ENCODE peak calls at places on chromosomes 12 and 14, in ten cellular contexts. H is neural progenitor cell, K is activated B cell treated with CpG ODN at 0.5 μM for 24 hours, V is mesothelial cell of epicardium, O is stomach, G is sigmoid colon, U is fibroblast of mammary gland, C is choroid plexus epithelial cell, R is endodermal cell, X is glutamatergic neuron. B is an unnamed sample.
A peak's percentile ranks its signal among the peaks of the same experiment; 100 is the strongest.

GRCh38 chr14:104105822-104106470 is 20.4 kb downstream of the ASPG start:
- DNase-seq in H (no peak), K (no peak), V (no peak), O (peak; percentile 72), G (peak; percentile 61), U (no peak), C (no peak), R (no peak), X (no peak), B (no peak)

GRCh38 chr12:111024205-111024794 is 103.9 kb upstream of the MYL2 start:
- DNase-seq in H (peak; percentile 87), K (no peak), V (peak; percentile 79), O (peak; percentile 64), G (peak; percentile 71), U (peak; percentile 25), C (peak; percentile 50), R (peak; percentile 94), X (peak; percentile 83), B (peak; percentile 75)

GRCh38 chr12:56099787-56100186 is 4.6 kb upstream of the PA2G4 start:
- DNase-seq in H (no peak), K (no peak), V (no peak), O (peak; percentile 32), G (peak; percentile 9), U (no peak), C (no peak), R (no peak), X (no peak), B (no peak)

GRCh38 chr14:28243600-28243999 is 523.0 kb upstream of the FOXG1 start:
- DNase-seq in H (peak; percentile 11), K (no peak), V (no peak), O (no peak), G (no peak), U (peak; percentile 16), C (peak; percentile 57), R (no peak), X (no peak), B (no peak)

GRCh38 chr14:54782803-54783659 is 119.6 kb downstream of the GCH1 start:
- DNase-seq in H (peak; percentile 35), K (peak; percentile 35), V (no peak), O (no peak), G (peak; percentile 66), U (no peak), C (peak; percentile 21), R (peak; percentile 85), X (no peak), B (no peak)

GRCh38 chr12:52081263-52081733 is 1.8 kb downstream of the SMIM41 start:
- DNase-seq in H (peak; percentile 22), K (peak; percentile 66), V (no peak), O (no peak), G (peak; percentile 70), U (no peak), C (no peak), R (no peak), X (no peak), B (no peak)

GRCh38 chr14:40682131-40682913 is 924.4 kb upstream of the LRFN5 start:
- DNase-seq in H (no peak), K (no peak), V (no peak), O (no peak), G (no peak), U (no peak), C (no peak), R (no peak), X (no peak), B (no peak)

GRCh38 chr12:42426733-42427132 is 100.8 kb downstream of the PPHLN1 start:
- DNase-seq in H (peak; percentile 35), K (no peak), V (no peak), O (no peak), G (no peak), U (peak; percentile 70), C (peak; percentile 88), R (peak; percentile 80), X (no peak), B (no peak)

GRCh38 chr14:22556021-22556989 is 32.7 kb downstream of the DAD1 start:
- DNase-seq in H (no peak), K (peak; percentile 86), V (no peak), O (peak; percentile 74), G (peak; percentile 71), U (peak; percentile 55), C (peak; percentile 93), R (no peak), X (no peak), B (peak; percentile 41)

GRCh38 chr14:56730468-56731145 is 79.7 kb downstream of the OTX2 start:
- DNase-seq in H (peak; percentile 58), K (no peak), V (peak; percentile 40), O (no peak), G (no peak), U (no peak), C (peak; percentile 5), R (peak; percentile 74), X (peak; percentile 53), B (no peak)

GRCh38 chr14:32650030-32650429 is 288.6 kb upstream of the NPAS3 start:
- DNase-seq in H (no peak), K (no peak), V (no peak), O (no peak), G (no peak), U (no peak), C (no peak), R (no peak), X (no peak), B (no peak)

DNA sequence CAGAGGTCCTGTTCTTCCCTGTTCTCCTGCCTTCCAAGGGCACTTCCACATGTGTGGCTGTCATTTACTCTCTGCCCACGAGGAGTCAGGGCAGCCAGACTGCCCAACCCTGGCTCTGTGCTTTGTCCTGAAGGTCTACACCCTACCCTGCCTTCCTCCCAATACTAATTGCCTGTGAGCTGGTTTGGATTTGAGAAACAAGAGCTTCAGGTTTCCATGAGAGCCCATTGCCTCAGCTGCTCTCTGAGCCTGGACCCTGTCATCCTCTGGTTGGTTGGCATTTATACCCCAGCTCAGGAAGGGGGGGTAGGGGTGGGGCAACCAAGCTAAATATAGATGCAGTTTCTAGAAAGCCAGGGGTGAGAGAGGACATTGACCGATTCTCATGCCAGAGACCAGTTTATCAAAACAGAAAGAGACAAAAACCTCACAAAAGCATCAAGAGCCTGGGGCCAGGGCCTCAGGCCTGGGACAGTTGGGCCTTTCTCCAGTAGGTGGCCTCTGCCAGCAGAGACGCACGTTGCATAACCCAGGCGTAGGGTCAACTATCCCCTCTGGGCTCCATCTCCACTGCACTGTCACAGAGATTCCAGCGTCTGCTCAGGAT is 34.5 kb downstream of the VDR start:
- DNase-seq in H (peak; percentile 77), K (no peak), V (no peak), O (peak; percentile 46), G (peak; percentile 82), U (peak; percentile 39), C (peak; percentile 24), R (peak; percentile 91), X (peak; percentile 51), B (peak; percentile 48)
- TF ChIP-seq CTCF in H (peak; percentile 64), K (no peak), V (no peak), O (no peak), G (no peak), U (peak; percentile 55), C (peak; percentile 62), R (peak; percentile 87), X (peak; percentile 43), B (peak; percentile 27)

GRCh38 chr14:97180304-97181200 is 383.4 kb downstream of the VRK1 start:
- DNase-seq in H (no peak), K (no peak), V (no peak), O (no peak), G (no peak), U (peak; percentile 77), C (no peak), R (peak; percentile 52), X (no peak), B (no peak)

GRCh38 chr14:97187916-97188315 is 390.7 kb downstream of the VRK1 start:
- DNase-seq in H (no peak), K (no peak), V (no peak), O (no peak), G (no peak), U (no peak), C (no peak), R (no peak), X (no peak), B (no peak)

GRCh38 chr14:97179573-97179972 is 382.4 kb downstream of the VRK1 start:
- DNase-seq in H (no peak), K (no peak), V (no peak), O (no peak), G (no peak), U (peak; percentile 31), C (no peak), R (no peak), X (no peak), B (no peak)

GRCh38 chr14:97185186-97185585 is 388.0 kb downstream of the VRK1 start:
- DNase-seq in H (peak; percentile 48), K (no peak), V (no peak), O (no peak), G (no peak), U (peak; percentile 7), C (no peak), R (peak; percentile 70), X (no peak), B (peak; percentile 26)
- TF ChIP-seq CTCF in H (peak; percentile 62), K (no peak), V (no peak), O (no peak), G (no peak), U (no peak), C (no peak), R (peak; percentile 81), X (peak; percentile 32), B (no peak)

GRCh38 chr12:4282103-4282891 is 8.7 kb downstream of the CCND2 start:
- DNase-seq in H (no peak), K (no peak), V (no peak), O (no peak), G (no peak), U (no peak), C (no peak), R (peak; percentile 50), X (no peak), B (no peak)

GRCh38 chr12:4282892-4283511 is 9.4 kb downstream of the CCND2 start:
- DNase-seq in H (no peak), K (no peak), V (no peak), O (no peak), G (no peak), U (no peak), C (no peak), R (peak; percentile 88), X (no peak), B (no peak)

GRCh38 chr12:4284306-4284705 is 10.7 kb downstream of the CCND2 start:
- DNase-seq in H (no peak), K (no peak), V (no peak), O (no peak), G (no peak), U (no peak), C (no peak), R (peak; percentile 40), X (no peak), B (no peak)

GRCh38 chr12:4285070-4285469 is 11.5 kb downstream of the CCND2 start:
- DNase-seq in H (no peak), K (no peak), V (no peak), O (no peak), G (no peak), U (no peak), C (no peak), R (peak; percentile 35), X (no peak), B (no peak)

GRCh38 chr12:4283512-4284255 is 10.1 kb downstream of the CCND2 start:
- DNase-seq in H (no peak), K (no peak), V (no peak), O (no peak), G (no peak), U (no peak), C (no peak), R (peak; percentile 36), X (no peak), B (no peak)
- TF ChIP-seq CTCF in H (no peak), K (no peak), V (no peak), O (no peak), G (no peak), U (no peak), C (no peak), R (no peak), X (no peak), B (no peak)

GRCh38 chr14:105600939-105601359 is 74.6 kb downstream of the TMEM121 start:
- DNase-seq in H (no peak), K (no peak), V (no peak), O (no peak), G (no peak), U (no peak), C (no peak), R (no peak), X (no peak), B (no peak)
- TF ChIP-seq CTCF in H (no peak), K (no peak), V (no peak), O (no peak), G (no peak), U (no peak), C (no peak), R (no peak), X (no peak), B (no peak)